ENCODE peak calls at places on chromosomes 16 and 17, in six cellular contexts. G, S, Y, Z, B and C are unnamed samples.
A peak's percentile ranks its signal among the peaks of the same experiment; 100 is the strongest.

GRCh38 chr16:67963325-67964321 is 4.8 kb downstream of the SLC12A4 start:
- DNase-seq in G (no peak), S (no peak), Y (no peak), Z (no peak), B (no peak), C (no peak)

GRCh38 chr16:17266606-17267313 is 204.0 kb downstream of the XYLT1 start:
- DNase-seq in G (no peak), S (peak; percentile 74), Y (no peak), Z (peak; percentile 81), B (no peak), C (no peak)

GRCh38 chr16:68731569-68732067 is 5.5 kb upstream of the CDH1 start:
- DNase-seq in G (no peak), S (no peak), Y (no peak), Z (no peak), B (no peak), C (no peak)

GRCh38 chr16:74817851-74818250 is 43.2 kb upstream of the FA2H start:
- DNase-seq in G (no peak), S (no peak), Y (no peak), Z (peak; percentile 23), B (no peak), C (no peak)

GRCh38 chr17:3602499-3602898 is 6.7 kb downstream of the TRPV1 start:
- DNase-seq in G (no peak), S (no peak), Y (no peak), Z (peak; percentile 57), B (no peak), C (peak; percentile 48)

GRCh38 chr17:63153488-63153887 is 187.5 kb downstream of the TANC2 start:
- DNase-seq in G (no peak), S (no peak), Y (no peak), Z (no peak), B (no peak), C (no peak)

GRCh38 chr17:52276609-52277008 is 118.1 kb upstream of the CA10 start:
- DNase-seq in G (no peak), S (no peak), Y (no peak), Z (no peak), B (no peak), C (no peak)

GRCh38 chr17:9644910-9645751 is at the start of gene USP43:
- DNase-seq in G (no peak), S (no peak), Y (no peak), Z (peak; percentile 68), B (no peak), C (peak; percentile 55)

GRCh38 chr17:78762007-78762406 is 20.1 kb downstream of the CYTH1 start:
- DNase-seq in G (no peak), S (no peak), Y (no peak), Z (no peak), B (no peak), C (no peak)

GRCh38 chr16:28204622-28205021 is 7.1 kb downstream of the XPO6 start:
- DNase-seq in G (no peak), S (no peak), Y (no peak), Z (no peak), B (no peak), C (no peak)

GRCh38 chr16:28204211-28204610 is 7.6 kb downstream of the XPO6 start:
- DNase-seq in G (no peak), S (no peak), Y (no peak), Z (no peak), B (no peak), C (no peak)

GRCh38 chr16:28196331-28196987 is 15.3 kb downstream of the XPO6 start:
- DNase-seq in G (no peak), S (no peak), Y (no peak), Z (no peak), B (no peak), C (no peak)

GRCh38 chr16:28202147-28202746 is 9.5 kb downstream of the XPO6 start:
- DNase-seq in G (no peak), S (no peak), Y (no peak), Z (no peak), B (no peak), C (no peak)

DNA sequence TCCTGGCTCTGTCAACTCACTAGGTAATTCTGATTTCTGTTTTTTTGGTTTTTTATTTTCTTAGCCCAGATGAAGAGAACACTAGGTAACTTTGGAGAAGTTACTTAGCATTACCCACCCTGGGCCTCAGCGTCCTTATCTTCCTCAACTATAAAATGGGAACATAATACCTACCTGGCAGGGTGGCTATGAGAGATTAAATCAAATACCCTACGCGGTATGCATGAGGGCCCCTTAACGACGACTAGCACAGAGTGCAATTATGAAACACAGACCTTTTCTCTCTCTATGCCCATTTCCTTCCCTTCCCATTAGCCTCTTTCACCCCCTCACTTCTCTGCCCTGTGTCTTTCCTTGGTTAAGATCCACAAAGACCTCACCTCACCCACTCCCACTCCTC is 11.1 kb downstream of the XPO6 start:
- DNase-seq in G (no peak), S (no peak), Y (no peak), Z (no peak), B (no peak), C (no peak)
- TF ChIP-seq CTCF in G (no peak), S (no peak), Y (no peak), Z (no peak), B (no peak), C (no peak)

GRCh38 chr16:26727801-26728200 is 338.9 kb upstream of the C16orf82 start:
- DNase-seq in G (no peak), S (no peak), Y (no peak), Z (no peak), B (no peak), C (no peak)
- H3K27ac ChIP-seq in G (no peak overlapping the region), S (no peak overlapping the region), Y (no peak overlapping the region), Z (no peak overlapping the region), B (no peak overlapping the region), C (no peak overlapping the region)

GRCh38 chr16:47774661-47775060 is 313.5 kb downstream of the PHKB start:
- DNase-seq in G (no peak), S (no peak), Y (no peak), Z (no peak), B (no peak), C (peak; percentile 14)
- TF ChIP-seq CTCF in G (no peak), S (no peak), Y (no peak), Z (no peak), B (peak; percentile 24), C (peak; percentile 5)

DNA sequence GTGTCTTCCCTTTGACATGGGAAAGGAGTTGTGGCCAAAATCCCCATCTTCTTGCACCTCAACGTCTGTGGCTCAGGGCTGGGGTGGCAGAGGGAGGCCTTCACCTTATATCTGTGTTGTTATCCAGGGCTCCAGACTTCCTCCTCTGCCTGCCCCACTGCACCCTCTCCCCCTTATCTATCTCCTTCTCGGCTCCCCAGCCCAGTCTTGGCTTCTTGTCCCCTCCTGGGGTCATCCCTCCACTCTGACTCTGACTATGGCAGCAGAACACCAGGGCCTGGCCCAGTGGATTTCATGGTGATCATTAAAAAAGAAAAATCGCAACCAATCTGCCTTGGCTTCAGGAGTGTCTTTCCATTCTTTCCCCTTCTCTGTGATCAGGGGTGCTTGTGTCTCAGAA is 906 bp upstream of the MRM1 start:
- DNase-seq in G (no peak), S (no peak), Y (no peak), Z (no peak), B (no peak), C (no peak)
- H3K27ac ChIP-seq in G (peak overlapping the region; percentile 90), S (no peak overlapping the region), Y (no peak overlapping the region), Z (peak overlapping the region; percentile 85), B (no peak overlapping the region), C (peak overlapping the region; percentile 65)

GRCh38 chr17:57597531-57598453 is 147.3 kb downstream of the CCDC182 start:
- DNase-seq in G (peak; percentile 60), S (peak; percentile 76), Y (no peak), Z (peak; percentile 81), B (no peak), C (peak; percentile 91)

GRCh38 chr17:57599271-57600045 is 145.6 kb downstream of the CCDC182 start:
- DNase-seq in G (no peak), S (no peak), Y (peak; percentile 21), Z (peak; percentile 69), B (no peak), C (no peak)

GRCh38 chr17:57602896-57603295 is 142.2 kb downstream of the CCDC182 start:
- DNase-seq in G (no peak), S (no peak), Y (no peak), Z (no peak), B (no peak), C (no peak)

GRCh38 chr17:57601328-57601727 is 143.8 kb downstream of the CCDC182 start:
- DNase-seq in G (no peak), S (no peak), Y (peak; percentile 17), Z (no peak), B (no peak), C (no peak)

DNA sequence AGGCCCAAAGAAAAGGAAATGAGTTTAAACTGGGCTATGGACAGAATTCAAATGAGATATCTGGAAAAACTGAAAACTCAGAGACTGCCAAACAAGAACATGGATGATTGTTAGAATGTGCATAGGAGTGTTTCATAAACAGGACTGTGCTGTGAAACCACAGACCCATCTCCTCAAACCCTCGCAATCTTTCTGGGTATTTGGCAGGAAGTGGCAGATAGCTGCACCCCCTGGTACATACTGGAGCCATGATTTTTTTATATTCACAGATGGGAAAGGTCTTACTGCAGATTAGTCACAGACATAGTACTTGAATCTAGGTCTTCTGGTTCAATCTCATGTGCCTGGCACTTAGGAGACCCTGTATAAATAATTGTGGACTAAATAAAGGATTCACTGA is 145.0 kb downstream of the CCDC182 start:
- DNase-seq in G (no peak), S (no peak), Y (peak; percentile 7), Z (no peak), B (no peak), C (no peak)
- TF ChIP-seq CTCF in G (no peak), S (no peak), Y (no peak), Z (no peak), B (no peak), C (no peak)

DNA sequence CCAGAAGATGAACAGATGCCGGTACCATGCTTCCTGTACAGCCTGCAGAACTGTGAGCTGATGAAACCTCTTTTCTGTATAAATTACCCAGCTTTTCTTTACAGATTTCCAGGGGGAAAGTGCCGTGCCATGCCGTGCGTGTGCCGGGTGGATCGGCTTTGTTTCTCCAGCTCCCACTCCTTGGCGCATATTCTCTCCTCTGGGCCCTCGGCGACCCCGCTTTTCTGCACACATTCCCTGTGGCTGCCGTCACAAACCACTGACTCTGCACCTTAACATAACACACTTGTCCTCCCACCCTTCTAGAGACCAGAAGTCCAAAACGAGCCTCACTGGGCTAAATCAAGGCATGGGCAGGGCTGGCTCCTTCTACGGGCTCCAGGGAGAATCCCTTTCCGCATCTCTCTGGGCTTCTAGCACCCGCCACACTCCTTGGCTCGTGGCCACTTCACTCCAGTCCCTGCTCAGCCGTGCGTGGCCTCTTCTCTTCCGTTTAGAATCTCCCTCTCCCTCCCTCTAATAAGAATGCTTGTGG is 164.9 kb downstream of the C16orf95 start:
- DNase-seq in G (no peak), S (no peak), Y (no peak), Z (no peak), B (no peak), C (no peak)
- H3K27ac ChIP-seq in G (no peak overlapping the region), S (no peak overlapping the region), Y (no peak overlapping the region), Z (no peak overlapping the region), B (no peak overlapping the region), C (no peak overlapping the region)